ENCODE peak calls at places on chromosomes 5 and 9, in five cellular contexts. C is K562, N is HepG2, B is H1, T is GM12878. O is an unnamed sample.

GRCh38 chr9:11319477-11320060 is 706.8 kb upstream of the PTPRD start:
- DNase-seq in C (no peak), N (no peak), B (no peak), T (no peak), O (peak)

GRCh38 chr5:74155501-74155900 is 485.0 kb downstream of the ENC1 start:
- DNase-seq in C (no peak), N (no peak), B (no peak), T (no peak), O (no peak)

GRCh38 chr9:6243746-6244145 is 28.1 kb downstream of the IL33 start:
- DNase-seq in C (no peak), N (no peak), B (no peak), T (peak), O (no peak)

GRCh38 chr9:134189167-134189474 is 24.8 kb upstream of the RNU6ATAC start:
- DNase-seq in C (no peak), N (no peak), B (no peak), T (no peak), O (no peak)

GRCh38 chr9:35110327-35110758 is 5.3 kb downstream of the ATOSB start:
- DNase-seq in C (no peak), N (no peak), B (no peak), T (no peak), O (no peak)

GRCh38 chr5:97297063-97297715 is 114.1 kb upstream of the RIOK2 start:
- DNase-seq in C (no peak), N (peak), B (peak), T (peak), O (peak)

GRCh38 chr5:125140855-125141254 is 394.4 kb upstream of the ZNF608 start:
- DNase-seq in C (no peak), N (peak), B (no peak), T (no peak), O (no peak)

GRCh38 chr9:129239946-129240490 is 62.0 kb upstream of the IER5L start:
- DNase-seq in C (no peak), N (no peak), B (no peak), T (no peak), O (no peak)

GRCh38 chr5:173568128-173568527 is 48.3 kb downstream of the BOD1 start:
- DNase-seq in C (no peak), N (no peak), B (no peak), T (no peak), O (no peak)

GRCh38 chr5:132176987-132177386 is 50.7 kb downstream of the P4HA2 start:
- DNase-seq in C (no peak), N (no peak), B (no peak), T (peak), O (no peak)

GRCh38 chr9:137216188-137216965 is 5.7 kb downstream of the RNF208 start:
- DNase-seq in C (no peak), N (no peak), B (no peak), T (no peak), O (no peak)

GRCh38 chr9:28105001-28105400 is 531.7 kb upstream of the C9orf72 start:
- DNase-seq in C (no peak), N (no peak), B (no peak), T (no peak), O (no peak)

GRCh38 chr9:80701061-80701460 is 988.3 kb downstream of the TLE1 start:
- DNase-seq in C (no peak), N (no peak), B (no peak), T (no peak), O (no peak)

GRCh38 chr9:75644649-75645048 is 245.8 kb upstream of the PCSK5 start:
- DNase-seq in C (no peak), N (no peak), B (no peak), T (no peak), O (no peak)

GRCh38 chr5:56853710-56854109 is 38.4 kb downstream of the MAP3K1 start:
- DNase-seq in C (no peak), N (no peak), B (no peak), T (no peak), O (no peak)

GRCh38 chr5:76689321-76690026 is 26.5 kb upstream of the F2R start:
- DNase-seq in C (no peak), N (no peak), B (no peak), T (no peak), O (no peak)

GRCh38 chr5:42995152-42995751 is 44.9 kb downstream of the ANXA2R start:
- DNase-seq in C (no peak), N (no peak), B (no peak), T (no peak), O (no peak)

GRCh38 chr5:150376799-150377771 is 19.6 kb downstream of the TCOF1 start:
- DNase-seq in C (no peak), N (no peak), B (no peak), T (no peak), O (no peak)

GRCh38 chr9:5910413-5911057 is 19.8 kb downstream of the MLANA start:
- DNase-seq in C (no peak), N (no peak), B (no peak), T (no peak), O (no peak)

GRCh38 chr9:132411091-132411508 is 1.1 kb downstream of the CFAP77 start:
- DNase-seq in C (peak), N (peak), B (peak), T (no peak), O (peak)

GRCh38 chr5:149745-150450 is 41.4 kb upstream of the LRRC14B start:
- DNase-seq in C (no peak), N (no peak), B (no peak), T (no peak), O (no peak)

GRCh38 chr5:11013793-11014192 is 252.8 kb upstream of the DAP start:
- DNase-seq in C (no peak), N (no peak), B (no peak), T (no peak), O (no peak)

GRCh38 chr5:136015966-136016365 is 12.8 kb upstream of the TGFBI start:
- DNase-seq in C (no peak), N (no peak), B (no peak), T (no peak), O (no peak)

GRCh38 chr9:108058137-108058779 is 568.7 kb upstream of the KLF4 start:
- DNase-seq in C (no peak), N (no peak), B (no peak), T (no peak), O (no peak)

GRCh38 chr9:114580609-114581193 is 6.9 kb upstream of the ATP6V1G1 start:
- DNase-seq in C (no peak), N (no peak), B (no peak), T (no peak), O (peak)

GRCh38 chr9:116008278-116008677 is 145.3 kb upstream of the PAPPA start:
- DNase-seq in C (no peak), N (no peak), B (no peak), T (no peak), O (peak)
- H2AFZ ChIP-seq in C (no peak), N (no peak), B (no peak), T (no peak), O (no peak)

GRCh38 chr5:78649220-78649700 is 688 bp upstream of the LHFPL2 start:
- DNase-seq in C (no peak), N (peak), B (no peak), T (no peak), O (peak)

GRCh38 chr5:78651468-78651867 is 2.9 kb upstream of the LHFPL2 start:
- DNase-seq in C (no peak), N (no peak), B (no peak), T (no peak), O (no peak)

GRCh38 chr5:78650562-78650930 is 2.0 kb upstream of the LHFPL2 start:
- DNase-seq in C (no peak), N (peak), B (no peak), T (no peak), O (no peak)

GRCh38 chr5:78648359-78649219 is at the start of gene LHFPL2:
- DNase-seq in C (peak), N (no peak), B (peak), T (no peak), O (peak)

DNA sequence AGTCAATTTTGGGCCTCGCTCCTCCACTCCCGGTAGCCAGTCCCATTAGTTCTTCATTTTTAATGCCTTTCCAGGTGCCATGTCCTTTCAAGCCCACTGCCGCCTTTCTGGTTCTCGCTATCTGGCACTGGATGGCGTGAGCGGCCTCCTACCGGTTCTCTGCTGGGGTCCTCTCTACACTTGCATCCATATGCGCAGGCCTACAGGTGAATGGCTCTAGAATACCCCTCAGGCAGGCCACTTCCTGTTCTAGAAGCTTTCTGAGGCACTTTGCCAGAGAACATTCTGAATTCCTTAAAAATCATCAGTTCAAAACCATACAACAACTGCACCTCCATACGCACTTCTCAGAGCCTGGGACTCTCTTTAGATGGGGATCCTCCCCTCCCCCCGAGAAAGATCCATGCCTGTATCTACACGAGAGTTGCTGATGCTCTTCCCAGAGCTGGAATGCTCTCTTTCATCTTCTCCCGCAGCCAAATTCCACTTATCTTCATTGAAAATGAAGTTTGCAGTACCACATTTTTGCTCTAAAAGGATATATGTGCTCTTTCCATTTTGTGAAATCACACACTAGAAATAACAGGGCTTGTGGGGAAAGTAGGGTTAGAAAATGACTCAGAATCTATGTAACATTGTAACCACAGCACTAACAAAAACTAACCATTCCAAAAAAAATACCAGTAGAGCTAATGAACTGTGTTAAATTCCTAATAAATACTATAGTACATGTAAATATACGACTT is 1.4 kb upstream of the LHFPL2 start:
- DNase-seq in C (no peak), N (peak), B (peak), T (no peak), O (peak)
- H3K4me2 ChIP-seq in C (no peak), N (peak), B (peak), T (no peak), O (peak)

GRCh38 chr5:95403996-95404395 is 12.8 kb downstream of the FAM81B start:
- DNase-seq in C (no peak), N (no peak), B (no peak), T (no peak), O (no peak)

GRCh38 chr5:95401601-95402000 is 10.4 kb downstream of the FAM81B start:
- DNase-seq in C (no peak), N (no peak), B (no peak), T (no peak), O (no peak)

GRCh38 chr5:95393279-95393678 is 2.1 kb downstream of the FAM81B start:
- DNase-seq in C (no peak), N (no peak), B (no peak), T (no peak), O (no peak)

DNA sequence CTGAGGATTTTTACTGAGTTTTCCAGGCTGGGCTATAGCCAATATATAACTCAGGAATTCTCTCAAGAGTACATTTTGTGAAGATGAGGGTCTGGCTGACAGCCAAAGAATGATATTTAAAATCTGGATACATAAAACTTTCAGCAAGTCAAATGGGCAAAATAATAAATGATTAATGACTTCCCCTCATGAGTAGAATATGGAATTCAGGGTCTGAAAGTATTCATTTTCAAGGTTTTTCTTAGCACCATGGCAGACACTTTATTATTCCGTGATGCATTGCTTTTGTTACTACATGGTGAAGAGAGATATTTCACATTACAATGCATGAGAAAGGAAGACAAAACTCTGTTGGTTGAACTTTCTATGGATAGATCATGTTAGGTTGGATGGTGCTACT is 7.9 kb downstream of the FAM81B start:
- DNase-seq in C (no peak), N (no peak), B (no peak), T (no peak), O (no peak)
- TF ChIP-seq CREB1 in C (no peak), N (no peak), B (no peak), T (no peak), O (no peak)

DNA sequence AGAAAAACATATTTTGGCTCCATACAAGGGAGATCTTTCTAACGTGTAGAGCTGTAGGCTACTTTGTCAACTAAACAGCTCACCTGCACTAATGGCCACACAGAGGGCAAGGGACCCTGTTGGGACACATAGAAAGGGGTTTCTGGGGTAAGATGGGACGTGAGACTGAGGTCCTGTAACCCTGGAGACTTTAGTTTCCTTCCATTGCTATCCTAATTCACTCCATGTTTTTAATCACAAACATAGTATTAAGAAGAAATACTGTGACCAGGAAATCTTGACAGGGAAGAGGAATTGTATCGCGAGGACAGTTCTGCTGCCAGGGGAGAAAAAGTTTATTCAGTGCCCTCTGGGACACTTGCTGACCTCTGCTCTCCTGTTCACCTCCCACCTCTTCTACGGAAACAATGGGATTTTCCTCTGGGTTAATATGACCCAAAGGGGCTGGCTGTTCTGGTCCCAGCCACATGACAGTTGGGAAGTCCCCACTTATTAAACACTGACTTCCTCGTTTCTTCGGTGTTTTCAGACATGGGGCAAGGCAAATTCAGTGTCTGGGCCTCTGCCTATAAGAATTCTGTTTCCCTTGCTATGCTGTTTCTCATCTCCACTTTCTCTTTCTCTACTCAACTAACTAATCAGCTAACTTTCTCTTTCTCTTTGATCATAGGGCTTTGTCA is 106.9 kb upstream of the SEMA6A start:
- DNase-seq in C (no peak), N (no peak), B (no peak), T (peak), O (no peak)
- H2AFZ ChIP-seq in C (no peak), N (peak), B (no peak), T (peak), O (peak)

DNA sequence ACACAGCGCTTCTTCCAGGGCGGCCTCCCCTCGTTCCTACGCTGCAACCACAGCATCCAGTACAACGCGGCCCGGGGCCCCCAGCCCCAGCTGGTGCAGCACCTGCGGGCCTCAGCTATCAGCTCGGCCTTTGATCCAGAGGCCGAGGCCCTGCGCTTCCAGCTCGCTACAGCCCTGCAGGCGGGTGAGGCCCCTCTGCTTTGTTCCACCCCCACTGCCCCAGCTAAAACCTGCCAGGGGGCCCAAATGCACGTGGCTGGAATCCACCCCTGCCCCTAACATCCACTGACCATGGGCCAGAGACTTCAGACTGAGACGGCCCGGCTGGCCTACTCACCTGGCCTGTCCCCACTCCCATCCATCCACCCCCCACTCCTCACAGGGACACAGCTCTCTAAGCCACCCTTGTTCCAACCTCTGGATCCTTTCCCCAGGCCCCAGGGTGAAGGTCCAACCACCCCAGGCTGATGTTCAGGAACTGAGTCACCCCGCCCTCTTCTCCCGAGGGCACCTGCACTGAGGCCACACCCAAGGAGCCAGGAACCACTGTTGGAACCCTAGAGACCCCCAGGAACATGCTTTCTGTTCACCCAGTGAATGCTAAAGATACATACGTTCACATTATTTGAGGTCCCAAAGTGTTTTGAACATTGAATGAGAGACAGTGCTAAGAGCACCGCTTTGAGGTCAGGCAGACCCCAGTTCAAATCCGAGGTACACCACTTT is 18.9 kb upstream of the ASS1 start:
- DNase-seq in C (no peak), N (no peak), B (no peak), T (no peak), O (no peak)
- H3K4me2 ChIP-seq in C (no peak), N (peak), B (no peak), T (no peak), O (no peak)

DNA sequence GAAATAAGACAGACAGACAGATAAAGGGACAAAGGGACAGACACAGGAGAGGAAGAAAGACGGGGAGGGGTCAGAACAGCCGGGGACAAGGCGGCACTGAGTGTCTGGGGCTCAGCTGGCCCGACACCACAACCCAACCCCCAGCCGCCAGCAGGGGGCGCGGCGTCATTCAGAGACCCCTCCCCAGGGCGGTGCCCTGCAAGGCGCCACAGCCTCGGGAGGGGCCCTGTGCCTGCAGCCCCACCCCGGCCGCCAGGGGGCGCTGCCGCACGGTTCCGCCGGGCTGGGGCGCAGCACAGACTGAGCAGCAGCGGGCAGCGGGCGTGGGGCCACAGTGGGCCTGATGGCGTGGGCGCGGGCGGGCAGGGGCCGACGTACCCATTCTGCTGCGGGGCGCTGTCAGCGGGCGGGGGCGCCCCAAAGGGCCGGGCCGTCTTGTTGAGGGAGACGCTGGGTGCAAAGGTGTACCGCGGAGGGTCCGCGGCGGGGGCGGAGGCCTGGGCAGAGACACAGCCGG is 5.9 kb downstream of the PDLIM7 start:
- DNase-seq in C (peak), N (peak), B (peak), T (no peak), O (peak)
- TF ChIP-seq CREB1 in C (peak), N (no peak), B (peak), T (no peak), O (peak)

DNA sequence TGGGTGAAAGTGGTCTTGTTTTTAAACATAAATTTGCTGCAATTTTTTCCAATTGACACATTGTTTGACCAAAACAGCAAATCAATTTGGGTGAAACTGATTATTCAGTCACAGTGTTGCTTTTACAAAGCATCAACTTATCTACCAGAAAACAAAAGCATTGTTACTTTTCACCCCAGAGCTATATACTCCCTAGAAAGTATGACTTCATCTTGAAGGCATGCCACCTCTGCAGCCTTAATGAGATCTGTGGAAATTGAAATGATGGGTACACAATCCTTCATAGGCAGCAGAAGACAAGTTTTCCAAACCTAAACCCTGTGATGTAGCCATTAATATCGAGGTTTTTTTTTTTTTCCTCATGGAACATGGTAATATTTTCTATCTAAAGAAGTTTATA is 615.9 kb downstream of the CHSY3 start:
- DNase-seq in C (no peak), N (no peak), B (no peak), T (no peak), O (peak)
- H2AFZ ChIP-seq in C (no peak), N (no peak), B (no peak), T (no peak), O (no peak)